ENCODE peak calls at places on chromosomes 13 and 19, in ten cellular contexts. One of them, this sample, is unnamed.

GRCh38 chr13:25406377-25406776 is 34.6 kb downstream of the ATP8A2 start:
- DNase-seq in stomach: no peak
- DNase-seq in WERI-Rb-1: peak; percentile 75
- DNase-seq in PC-9: no peak
- DNase-seq in tibial nerve: no peak
- DNase-seq in colonic mucosa: no peak
- DNase-seq in SK-N-SH: no peak
- DNase-seq in pancreas: no peak
- DNase-seq in psoas muscle: no peak
- DNase-seq in hepatocyte: no peak
- DNase-seq in this sample: no peak

GRCh38 chr13:72728290-72728605 is 525 bp downstream of the BORA start:
- DNase-seq in PC-9: no peak
- DNase-seq in hepatocyte: no peak
- DNase-seq in tibial nerve: no peak
- DNase-seq in SK-N-SH: no peak
- DNase-seq in stomach: no peak
- DNase-seq in colonic mucosa: no peak
- DNase-seq in pancreas: no peak
- DNase-seq in WERI-Rb-1: no peak
- DNase-seq in psoas muscle: no peak
- DNase-seq in this sample: no peak

GRCh38 chr19:42363614-42364346 is 26.3 kb downstream of the CNFN start:
- DNase-seq in SK-N-SH: no peak
- DNase-seq in stomach: no peak
- DNase-seq in tibial nerve: peak; percentile 21
- DNase-seq in PC-9: no peak
- DNase-seq in pancreas: no peak
- DNase-seq in psoas muscle: no peak
- DNase-seq in hepatocyte: no peak
- DNase-seq in WERI-Rb-1: no peak
- DNase-seq in colonic mucosa: no peak
- DNase-seq in this sample: no peak

GRCh38 chr19:32767951-32768679 is 48.5 kb downstream of the TDRD12 start:
- DNase-seq in hepatocyte: no peak
- DNase-seq in tibial nerve: no peak
- DNase-seq in SK-N-SH: no peak
- DNase-seq in psoas muscle: no peak
- DNase-seq in PC-9: no peak
- DNase-seq in colonic mucosa: no peak
- DNase-seq in WERI-Rb-1: peak; percentile 59
- DNase-seq in stomach: no peak
- DNase-seq in pancreas: no peak
- DNase-seq in this sample: no peak

GRCh38 chr13:45367358-45367757 is 26.4 kb upstream of the TPT1 start:
- DNase-seq in stomach: peak; percentile 72
- DNase-seq in WERI-Rb-1: no peak
- DNase-seq in SK-N-SH: no peak
- DNase-seq in tibial nerve: no peak
- DNase-seq in psoas muscle: no peak
- DNase-seq in colonic mucosa: peak; percentile 82
- DNase-seq in PC-9: peak; percentile 95
- DNase-seq in pancreas: peak; percentile 43
- DNase-seq in hepatocyte: peak; percentile 80
- DNase-seq in this sample: no peak

GRCh38 chr13:60260440-60260839 is 96.7 kb upstream of the DIAPH3 start:
- DNase-seq in SK-N-SH: no peak
- DNase-seq in colonic mucosa: no peak
- DNase-seq in psoas muscle: no peak
- DNase-seq in hepatocyte: no peak
- DNase-seq in stomach: no peak
- DNase-seq in WERI-Rb-1: no peak
- DNase-seq in PC-9: no peak
- DNase-seq in tibial nerve: no peak
- DNase-seq in pancreas: no peak
- DNase-seq in this sample: no peak

GRCh38 chr19:6011794-6012193 is 33.9 kb upstream of the RANBP3 start:
- DNase-seq in colonic mucosa: no peak
- DNase-seq in pancreas: no peak
- DNase-seq in WERI-Rb-1: no peak
- DNase-seq in tibial nerve: no peak
- DNase-seq in SK-N-SH: no peak
- DNase-seq in psoas muscle: no peak
- DNase-seq in PC-9: no peak
- DNase-seq in hepatocyte: no peak
- DNase-seq in stomach: no peak
- DNase-seq in this sample: no peak

GRCh38 chr19:49895566-49896297 is 955 bp downstream of the IL4I1 start:
- DNase-seq in tibial nerve: no peak
- DNase-seq in stomach: no peak
- DNase-seq in PC-9: no peak
- DNase-seq in psoas muscle: no peak
- DNase-seq in colonic mucosa: no peak
- DNase-seq in WERI-Rb-1: no peak
- DNase-seq in SK-N-SH: no peak
- DNase-seq in pancreas: no peak
- DNase-seq in hepatocyte: no peak
- DNase-seq in this sample: no peak

GRCh38 chr19:55244004-55244680 is 14.7 kb downstream of the PPP6R1 start:
- DNase-seq in psoas muscle: peak; percentile 15
- DNase-seq in hepatocyte: no peak
- DNase-seq in PC-9: no peak
- DNase-seq in stomach: no peak
- DNase-seq in SK-N-SH: no peak
- DNase-seq in pancreas: no peak
- DNase-seq in WERI-Rb-1: no peak
- DNase-seq in tibial nerve: no peak
- DNase-seq in colonic mucosa: no peak
- DNase-seq in this sample: no peak

GRCh38 chr19:55240713-55241020 is 12.1 kb upstream of the TMEM86B start:
- DNase-seq in WERI-Rb-1: no peak
- DNase-seq in tibial nerve: no peak
- DNase-seq in psoas muscle: no peak
- DNase-seq in SK-N-SH: no peak
- DNase-seq in pancreas: no peak
- DNase-seq in PC-9: no peak
- DNase-seq in stomach: no peak
- DNase-seq in colonic mucosa: no peak
- DNase-seq in hepatocyte: no peak
- DNase-seq in this sample: no peak

GRCh38 chr19:55241143-55241934 is 12.8 kb upstream of the TMEM86B start:
- DNase-seq in WERI-Rb-1: no peak
- DNase-seq in hepatocyte: no peak
- DNase-seq in pancreas: no peak
- DNase-seq in stomach: no peak
- DNase-seq in colonic mucosa: no peak
- DNase-seq in PC-9: no peak
- DNase-seq in psoas muscle: no peak
- DNase-seq in tibial nerve: no peak
- DNase-seq in SK-N-SH: no peak
- DNase-seq in this sample: no peak

GRCh38 chr19:55241935-55242464 is 13.4 kb upstream of the TMEM86B start:
- DNase-seq in SK-N-SH: no peak
- DNase-seq in pancreas: no peak
- DNase-seq in hepatocyte: no peak
- DNase-seq in stomach: no peak
- DNase-seq in WERI-Rb-1: no peak
- DNase-seq in psoas muscle: no peak
- DNase-seq in PC-9: no peak
- DNase-seq in tibial nerve: no peak
- DNase-seq in colonic mucosa: no peak
- DNase-seq in this sample: no peak

DNA sequence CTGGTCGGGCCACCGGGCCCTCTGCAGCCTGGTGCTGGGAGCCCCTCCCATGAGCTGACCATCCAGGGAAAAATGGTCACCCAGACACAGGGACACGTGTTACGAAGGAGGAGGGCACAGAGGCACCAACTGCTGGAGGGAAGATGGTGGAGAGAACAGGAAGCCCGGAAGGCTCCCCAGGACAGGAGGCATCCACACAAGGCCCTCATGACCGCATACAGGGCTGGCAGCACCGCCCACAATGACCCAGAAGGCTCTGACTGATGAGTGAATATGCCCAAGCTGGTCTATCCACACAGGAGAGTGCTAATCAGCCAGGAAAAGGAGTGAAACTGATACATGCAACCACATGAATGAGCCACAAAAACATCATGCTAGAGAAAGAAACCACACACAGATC is 14.0 kb upstream of the TMEM86B start:
- DNase-seq in tibial nerve: no peak
- DNase-seq in SK-N-SH: no peak
- DNase-seq in stomach: no peak
- DNase-seq in pancreas: no peak
- DNase-seq in PC-9: no peak
- DNase-seq in WERI-Rb-1: no peak
- DNase-seq in colonic mucosa: no peak
- DNase-seq in hepatocyte: no peak
- DNase-seq in psoas muscle: no peak
- DNase-seq in this sample: no peak
- H3K36me3 ChIP-seq in tibial nerve: peaks cover 98% of the 10 kb centered on the region
- H3K36me3 ChIP-seq in SK-N-SH: peaks cover 16% of the 10 kb centered on the region
- H3K36me3 ChIP-seq in stomach: peaks cover 99% of the 10 kb centered on the region
- H3K36me3 ChIP-seq in pancreas: peaks cover 38% of the 10 kb centered on the region
- H3K36me3 ChIP-seq in PC-9: peaks cover 31% of the 10 kb centered on the region
- H3K36me3 ChIP-seq in WERI-Rb-1: peaks cover 83% of the 10 kb centered on the region
- H3K36me3 ChIP-seq in colonic mucosa: peaks cover 32% of the 10 kb centered on the region
- H3K36me3 ChIP-seq in hepatocyte: no peaks in the 10 kb centered on the region
- H3K36me3 ChIP-seq in psoas muscle: peaks cover 11% of the 10 kb centered on the region
- H3K36me3 ChIP-seq in this sample: peaks cover 68% of the 10 kb centered on the region

GRCh38 chr19:1590641-1591397 is 1.8 kb downstream of the MBD3 start:
- DNase-seq in colonic mucosa: no peak
- DNase-seq in stomach: no peak
- DNase-seq in WERI-Rb-1: no peak
- DNase-seq in psoas muscle: no peak
- DNase-seq in pancreas: no peak
- DNase-seq in SK-N-SH: peak; percentile 74
- DNase-seq in hepatocyte: peak; percentile 59
- DNase-seq in tibial nerve: no peak
- DNase-seq in PC-9: no peak
- DNase-seq in this sample: peak; percentile 31
- TF ChIP-seq CTCF in colonic mucosa: no peak
- TF ChIP-seq CTCF in stomach: no peak
- TF ChIP-seq CTCF in WERI-Rb-1: peak; percentile 53
- TF ChIP-seq CTCF in psoas muscle: no peak
- TF ChIP-seq CTCF in pancreas: no peak
- TF ChIP-seq CTCF in SK-N-SH: peak; percentile 36
- TF ChIP-seq CTCF in hepatocyte: peak; percentile 32
- TF ChIP-seq CTCF in tibial nerve: no peak
- TF ChIP-seq CTCF in PC-9: no peak
- TF ChIP-seq CTCF in this sample: peak; percentile 44

GRCh38 chr13:29595380-29596063 is at the start of gene SLC7A1:
- DNase-seq in PC-9: peak; percentile 70
- DNase-seq in SK-N-SH: peak; percentile 97
- DNase-seq in psoas muscle: peak; percentile 76
- DNase-seq in WERI-Rb-1: peak; percentile 80
- DNase-seq in pancreas: peak; percentile 74
- DNase-seq in hepatocyte: peak; percentile 94
- DNase-seq in colonic mucosa: peak; percentile 77
- DNase-seq in tibial nerve: peak; percentile 30
- DNase-seq in stomach: peak; percentile 85
- DNase-seq in this sample: peak; percentile 84

GRCh38 chr13:29594710-29595379 is 643 bp downstream of the SLC7A1 start:
- DNase-seq in tibial nerve: peak; percentile 54
- DNase-seq in SK-N-SH: peak; percentile 78
- DNase-seq in hepatocyte: peak; percentile 77
- DNase-seq in PC-9: no peak
- DNase-seq in colonic mucosa: peak; percentile 51
- DNase-seq in WERI-Rb-1: peak; percentile 16
- DNase-seq in pancreas: peak; percentile 65
- DNase-seq in psoas muscle: peak; percentile 78
- DNase-seq in stomach: peak; percentile 61
- DNase-seq in this sample: peak; percentile 68

GRCh38 chr13:29596064-29596418 is 553 bp upstream of the SLC7A1 start:
- DNase-seq in stomach: no peak
- DNase-seq in hepatocyte: no peak
- DNase-seq in PC-9: no peak
- DNase-seq in psoas muscle: no peak
- DNase-seq in SK-N-SH: no peak
- DNase-seq in pancreas: no peak
- DNase-seq in tibial nerve: no peak
- DNase-seq in WERI-Rb-1: no peak
- DNase-seq in colonic mucosa: no peak
- DNase-seq in this sample: no peak

GRCh38 chr13:29594310-29594709 is 1.2 kb downstream of the SLC7A1 start:
- DNase-seq in tibial nerve: peak; percentile 38
- DNase-seq in stomach: peak; percentile 53
- DNase-seq in hepatocyte: peak; percentile 61
- DNase-seq in PC-9: peak; percentile 84
- DNase-seq in SK-N-SH: peak; percentile 62
- DNase-seq in psoas muscle: no peak
- DNase-seq in WERI-Rb-1: peak; percentile 6
- DNase-seq in colonic mucosa: peak; percentile 63
- DNase-seq in pancreas: peak; percentile 59
- DNase-seq in this sample: peak; percentile 54

DNA sequence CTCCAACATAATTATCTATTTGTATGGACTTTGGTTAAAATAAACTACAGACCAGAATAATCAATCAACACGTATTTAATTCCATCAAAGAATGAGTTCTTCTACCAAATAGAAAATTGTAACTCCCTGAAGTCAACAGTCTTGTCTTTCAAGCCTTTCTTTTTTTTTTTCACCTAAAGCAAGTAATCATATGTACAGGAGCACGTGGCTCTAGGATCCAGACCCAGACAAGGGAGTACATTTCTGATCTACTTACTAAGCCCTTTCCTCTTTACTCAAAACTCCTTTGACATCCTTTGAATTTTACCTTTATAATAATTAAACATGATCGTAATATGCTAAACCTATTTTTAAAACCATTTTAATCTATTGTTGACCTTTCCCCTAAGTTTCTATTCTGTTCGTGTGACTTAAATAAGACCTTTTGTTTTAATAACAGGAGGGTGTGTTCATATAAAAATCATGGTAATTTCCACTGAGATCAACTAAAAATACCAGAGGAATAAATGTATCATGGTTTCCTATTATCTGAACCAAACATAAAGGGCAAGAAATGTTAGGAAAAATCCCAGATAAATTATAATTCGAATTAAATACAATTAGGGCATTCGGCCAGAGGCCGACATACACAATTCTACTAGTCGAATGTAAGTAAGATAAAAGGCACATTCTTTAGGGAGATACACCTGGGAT is 1.7 kb downstream of the SLC7A1 start:
- DNase-seq in hepatocyte: no peak
- DNase-seq in SK-N-SH: no peak
- DNase-seq in pancreas: no peak
- DNase-seq in psoas muscle: no peak
- DNase-seq in WERI-Rb-1: no peak
- DNase-seq in tibial nerve: no peak
- DNase-seq in stomach: no peak
- DNase-seq in colonic mucosa: no peak
- DNase-seq in PC-9: no peak
- DNase-seq in this sample: no peak
- H3K27ac ChIP-seq in hepatocyte: peak overlapping the region; percentile 84
- H3K27ac ChIP-seq in SK-N-SH: peak overlapping the region; percentile 85
- H3K27ac ChIP-seq in pancreas: peak overlapping the region; percentile 90
- H3K27ac ChIP-seq in psoas muscle: no peak overlapping the region
- H3K27ac ChIP-seq in WERI-Rb-1: no peak overlapping the region
- H3K27ac ChIP-seq in tibial nerve: peak overlapping the region; percentile 91
- H3K27ac ChIP-seq in stomach: peak overlapping the region; percentile 94
- H3K27ac ChIP-seq in colonic mucosa: peak overlapping the region; percentile 89
- H3K27ac ChIP-seq in PC-9: peak overlapping the region; percentile 87
- H3K27ac ChIP-seq in this sample: peak overlapping the region; percentile 86

DNA sequence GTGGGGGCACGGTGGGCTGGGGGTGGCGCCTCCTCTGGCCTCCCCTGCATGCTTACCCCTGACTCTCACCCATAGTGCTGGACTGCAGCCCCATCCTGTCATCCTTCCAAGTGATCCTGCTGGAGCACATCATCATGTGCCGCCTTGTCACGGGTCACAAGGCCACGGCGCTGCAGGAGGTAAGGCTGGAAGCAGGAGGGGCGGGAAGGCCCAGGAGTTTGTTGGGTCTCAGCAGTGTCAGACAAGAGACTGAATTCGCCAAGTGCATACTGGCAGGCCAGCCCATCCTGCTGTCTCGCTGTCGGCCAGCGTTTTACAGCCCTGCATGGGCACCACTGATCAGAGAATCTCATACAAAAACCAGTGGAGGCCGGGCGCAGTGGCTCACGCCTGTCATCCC is 23.1 kb downstream of the MAU2 start:
- DNase-seq in WERI-Rb-1: no peak
- DNase-seq in colonic mucosa: no peak
- DNase-seq in stomach: no peak
- DNase-seq in hepatocyte: no peak
- DNase-seq in tibial nerve: no peak
- DNase-seq in SK-N-SH: no peak
- DNase-seq in pancreas: no peak
- DNase-seq in psoas muscle: no peak
- DNase-seq in PC-9: no peak
- DNase-seq in this sample: no peak
- H3K36me3 ChIP-seq in WERI-Rb-1: peaks cover 69% of the 10 kb centered on the region
- H3K36me3 ChIP-seq in colonic mucosa: peaks cover 26% of the 10 kb centered on the region
- H3K36me3 ChIP-seq in stomach: peaks cover 100% of the 10 kb centered on the region
- H3K36me3 ChIP-seq in hepatocyte: no peaks in the 10 kb centered on the region
- H3K36me3 ChIP-seq in tibial nerve: peaks cover 100% of the 10 kb centered on the region
- H3K36me3 ChIP-seq in SK-N-SH: peaks cover 24% of the 10 kb centered on the region
- H3K36me3 ChIP-seq in pancreas: peaks cover 38% of the 10 kb centered on the region
- H3K36me3 ChIP-seq in psoas muscle: peaks cover 9% of the 10 kb centered on the region
- H3K36me3 ChIP-seq in PC-9: peaks cover 24% of the 10 kb centered on the region
- H3K36me3 ChIP-seq in this sample: peaks cover 48% of the 10 kb centered on the region

This sample was measured in cardiac muscle cell.